ENCODE peak calls at places on chromosome 4, in eight cellular contexts. One of them, this sample, is unnamed.

GRCh38 chr4:136927172-136927571 is 605.1 kb downstream of the PCDH18 start:
- DNase-seq in astrocyte: peak; percentile 93
- DNase-seq in GM23338: no peak
- DNase-seq in sigmoid colon: no peak
- DNase-seq in breast epithelium: no peak
- DNase-seq in naive thymus-derived CD4-positive, alpha-beta T cell: no peak
- DNase-seq in spleen: no peak
- DNase-seq in neuronal stem cell: no peak
- DNase-seq in this sample: no peak

GRCh38 chr4:168019921-168020320 is 72.4 kb upstream of the ANXA10 start:
- DNase-seq in astrocyte: no peak
- DNase-seq in GM23338: no peak
- DNase-seq in sigmoid colon: no peak
- DNase-seq in breast epithelium: no peak
- DNase-seq in naive thymus-derived CD4-positive, alpha-beta T cell: no peak
- DNase-seq in spleen: no peak
- DNase-seq in neuronal stem cell: no peak
- DNase-seq in this sample: no peak

GRCh38 chr4:52343595-52343994 is 292.5 kb downstream of the SPATA18 start:
- DNase-seq in astrocyte: no peak
- DNase-seq in GM23338: no peak
- DNase-seq in sigmoid colon: no peak
- DNase-seq in breast epithelium: no peak
- DNase-seq in naive thymus-derived CD4-positive, alpha-beta T cell: no peak
- DNase-seq in spleen: no peak
- DNase-seq in neuronal stem cell: no peak
- DNase-seq in this sample: no peak

GRCh38 chr4:53189011-53189410 is 176.8 kb downstream of the SCFD2 start:
- DNase-seq in astrocyte: peak; percentile 76
- DNase-seq in GM23338: no peak
- DNase-seq in sigmoid colon: no peak
- DNase-seq in breast epithelium: no peak
- DNase-seq in naive thymus-derived CD4-positive, alpha-beta T cell: no peak
- DNase-seq in spleen: no peak
- DNase-seq in neuronal stem cell: no peak
- DNase-seq in this sample: no peak

GRCh38 chr4:133565379-133565778 is 416.3 kb downstream of the PCDH10 start:
- DNase-seq in astrocyte: peak; percentile 81
- DNase-seq in GM23338: no peak
- DNase-seq in sigmoid colon: no peak
- DNase-seq in breast epithelium: no peak
- DNase-seq in naive thymus-derived CD4-positive, alpha-beta T cell: no peak
- DNase-seq in spleen: no peak
- DNase-seq in neuronal stem cell: no peak
- DNase-seq in this sample: no peak

GRCh38 chr4:38455092-38455855 is 208.7 kb upstream of the KLF3 start:
- DNase-seq in astrocyte: no peak
- DNase-seq in GM23338: no peak
- DNase-seq in sigmoid colon: no peak
- DNase-seq in breast epithelium: no peak
- DNase-seq in naive thymus-derived CD4-positive, alpha-beta T cell: peak; percentile 8
- DNase-seq in spleen: no peak
- DNase-seq in neuronal stem cell: no peak
- DNase-seq in this sample: no peak

GRCh38 chr4:166460769-166461550 is 587.9 kb downstream of the TLL1 start:
- DNase-seq in astrocyte: peak; percentile 13
- DNase-seq in GM23338: no peak
- DNase-seq in sigmoid colon: no peak
- DNase-seq in breast epithelium: no peak
- DNase-seq in naive thymus-derived CD4-positive, alpha-beta T cell: no peak
- DNase-seq in spleen: no peak
- DNase-seq in neuronal stem cell: no peak
- DNase-seq in this sample: no peak

GRCh38 chr4:127732623-127733199 is 2.5 kb downstream of the SLC25A31 start:
- DNase-seq in astrocyte: peak; percentile 16
- DNase-seq in GM23338: peak; percentile 68
- DNase-seq in sigmoid colon: no peak
- DNase-seq in breast epithelium: no peak
- DNase-seq in naive thymus-derived CD4-positive, alpha-beta T cell: no peak
- DNase-seq in spleen: no peak
- DNase-seq in neuronal stem cell: peak; percentile 29
- DNase-seq in this sample: peak; percentile 65

GRCh38 chr4:124111922-124112321 is 600.6 kb downstream of the ANKRD50 start:
- DNase-seq in astrocyte: peak; percentile 76
- DNase-seq in GM23338: peak; percentile 79
- DNase-seq in sigmoid colon: no peak
- DNase-seq in breast epithelium: no peak
- DNase-seq in naive thymus-derived CD4-positive, alpha-beta T cell: no peak
- DNase-seq in spleen: no peak
- DNase-seq in neuronal stem cell: peak; percentile 76
- DNase-seq in this sample: peak; percentile 79

GRCh38 chr4:21986312-21986711 is 37.7 kb upstream of the KCNIP4 start:
- DNase-seq in astrocyte: no peak
- DNase-seq in GM23338: no peak
- DNase-seq in sigmoid colon: no peak
- DNase-seq in breast epithelium: no peak
- DNase-seq in naive thymus-derived CD4-positive, alpha-beta T cell: no peak
- DNase-seq in spleen: no peak
- DNase-seq in neuronal stem cell: no peak
- DNase-seq in this sample: no peak

GRCh38 chr4:140423106-140423505 is 4.3 kb downstream of the CLGN start:
- DNase-seq in astrocyte: peak; percentile 36
- DNase-seq in GM23338: no peak
- DNase-seq in sigmoid colon: no peak
- DNase-seq in breast epithelium: no peak
- DNase-seq in naive thymus-derived CD4-positive, alpha-beta T cell: no peak
- DNase-seq in spleen: no peak
- DNase-seq in neuronal stem cell: no peak
- DNase-seq in this sample: no peak

GRCh38 chr4:1939664-1940509 is 68.7 kb downstream of the NSD2 start:
- DNase-seq in astrocyte: peak; percentile 98
- DNase-seq in GM23338: no peak
- DNase-seq in sigmoid colon: no peak
- DNase-seq in breast epithelium: no peak
- DNase-seq in naive thymus-derived CD4-positive, alpha-beta T cell: no peak
- DNase-seq in spleen: no peak
- DNase-seq in neuronal stem cell: no peak
- DNase-seq in this sample: no peak

GRCh38 chr4:81472249-81473085 is 760 bp upstream of the RASGEF1B start:
- DNase-seq in astrocyte: peak; percentile 8
- DNase-seq in GM23338: peak; percentile 60
- DNase-seq in sigmoid colon: peak; percentile 67
- DNase-seq in breast epithelium: no peak
- DNase-seq in naive thymus-derived CD4-positive, alpha-beta T cell: peak; percentile 71
- DNase-seq in spleen: peak; percentile 84
- DNase-seq in neuronal stem cell: peak; percentile 35
- DNase-seq in this sample: peak; percentile 55

GRCh38 chr4:48375651-48376291 is 34.4 kb downstream of the SLAIN2 start:
- DNase-seq in astrocyte: peak; percentile 73
- DNase-seq in GM23338: no peak
- DNase-seq in sigmoid colon: no peak
- DNase-seq in breast epithelium: no peak
- DNase-seq in naive thymus-derived CD4-positive, alpha-beta T cell: no peak
- DNase-seq in spleen: no peak
- DNase-seq in neuronal stem cell: no peak
- DNase-seq in this sample: peak; percentile 80

GRCh38 chr4:112633477-112634235 is 3.1 kb downstream of the ZGRF1 start:
- DNase-seq in astrocyte: peak; percentile 5
- DNase-seq in GM23338: peak; percentile 67
- DNase-seq in sigmoid colon: no peak
- DNase-seq in breast epithelium: no peak
- DNase-seq in naive thymus-derived CD4-positive, alpha-beta T cell: peak; percentile 40
- DNase-seq in spleen: no peak
- DNase-seq in neuronal stem cell: no peak
- DNase-seq in this sample: peak; percentile 53

GRCh38 chr4:122583906-122584305 is 37.0 kb downstream of the IL21 start:
- DNase-seq in astrocyte: no peak
- DNase-seq in GM23338: no peak
- DNase-seq in sigmoid colon: no peak
- DNase-seq in breast epithelium: no peak
- DNase-seq in naive thymus-derived CD4-positive, alpha-beta T cell: no peak
- DNase-seq in spleen: no peak
- DNase-seq in neuronal stem cell: no peak
- DNase-seq in this sample: peak; percentile 65

GRCh38 chr4:38980903-38981676 is 51.1 kb downstream of the TMEM156 start:
- DNase-seq in astrocyte: peak; percentile 76
- DNase-seq in GM23338: no peak
- DNase-seq in sigmoid colon: no peak
- DNase-seq in breast epithelium: no peak
- DNase-seq in naive thymus-derived CD4-positive, alpha-beta T cell: no peak
- DNase-seq in spleen: no peak
- DNase-seq in neuronal stem cell: no peak
- DNase-seq in this sample: no peak

GRCh38 chr4:76751612-76752343 is 146.2 kb downstream of the SOWAHB start:
- DNase-seq in astrocyte: no peak
- DNase-seq in GM23338: no peak
- DNase-seq in sigmoid colon: no peak
- DNase-seq in breast epithelium: no peak
- DNase-seq in naive thymus-derived CD4-positive, alpha-beta T cell: no peak
- DNase-seq in spleen: no peak
- DNase-seq in neuronal stem cell: no peak
- DNase-seq in this sample: no peak

GRCh38 chr4:149752729-149753128 is 62.9 kb downstream of the IQCM start:
- DNase-seq in astrocyte: no peak
- DNase-seq in GM23338: no peak
- DNase-seq in sigmoid colon: no peak
- DNase-seq in breast epithelium: no peak
- DNase-seq in naive thymus-derived CD4-positive, alpha-beta T cell: no peak
- DNase-seq in spleen: no peak
- DNase-seq in neuronal stem cell: no peak
- DNase-seq in this sample: no peak

GRCh38 chr4:73800206-73800605 is 36.3 kb upstream of the CXCL6 start:
- DNase-seq in astrocyte: no peak
- DNase-seq in GM23338: no peak
- DNase-seq in sigmoid colon: no peak
- DNase-seq in breast epithelium: no peak
- DNase-seq in naive thymus-derived CD4-positive, alpha-beta T cell: no peak
- DNase-seq in spleen: no peak
- DNase-seq in neuronal stem cell: no peak
- DNase-seq in this sample: no peak

GRCh38 chr4:168880087-168880675 is 129.9 kb downstream of the CBR4 start:
- DNase-seq in astrocyte: peak; percentile 80
- DNase-seq in GM23338: no peak
- DNase-seq in sigmoid colon: no peak
- DNase-seq in breast epithelium: no peak
- DNase-seq in naive thymus-derived CD4-positive, alpha-beta T cell: no peak
- DNase-seq in spleen: no peak
- DNase-seq in neuronal stem cell: no peak
- DNase-seq in this sample: no peak

GRCh38 chr4:124596811-124597210 is 115.7 kb downstream of the ANKRD50 start:
- DNase-seq in astrocyte: no peak
- DNase-seq in GM23338: no peak
- DNase-seq in sigmoid colon: no peak
- DNase-seq in breast epithelium: no peak
- DNase-seq in naive thymus-derived CD4-positive, alpha-beta T cell: no peak
- DNase-seq in spleen: no peak
- DNase-seq in neuronal stem cell: no peak
- DNase-seq in this sample: peak; percentile 4

GRCh38 chr4:5707366-5708133 is 809 bp downstream of the EVC2 start:
- DNase-seq in astrocyte: no peak
- DNase-seq in GM23338: no peak
- DNase-seq in sigmoid colon: no peak
- DNase-seq in breast epithelium: no peak
- DNase-seq in naive thymus-derived CD4-positive, alpha-beta T cell: no peak
- DNase-seq in spleen: no peak
- DNase-seq in neuronal stem cell: no peak
- DNase-seq in this sample: no peak
- H3K4me3 ChIP-seq in astrocyte: peak overlapping the region; percentile 68
- H3K4me3 ChIP-seq in GM23338: peak overlapping the region; percentile 76
- H3K4me3 ChIP-seq in sigmoid colon: peak overlapping the region; percentile 84
- H3K4me3 ChIP-seq in breast epithelium: peak overlapping the region; percentile 69
- H3K4me3 ChIP-seq in naive thymus-derived CD4-positive, alpha-beta T cell: no peak overlapping the region
- H3K4me3 ChIP-seq in spleen: peak overlapping the region; percentile 33
- H3K4me3 ChIP-seq in neuronal stem cell: no peak overlapping the region
- H3K4me3 ChIP-seq in this sample: peak overlapping the region; percentile 56

DNA sequence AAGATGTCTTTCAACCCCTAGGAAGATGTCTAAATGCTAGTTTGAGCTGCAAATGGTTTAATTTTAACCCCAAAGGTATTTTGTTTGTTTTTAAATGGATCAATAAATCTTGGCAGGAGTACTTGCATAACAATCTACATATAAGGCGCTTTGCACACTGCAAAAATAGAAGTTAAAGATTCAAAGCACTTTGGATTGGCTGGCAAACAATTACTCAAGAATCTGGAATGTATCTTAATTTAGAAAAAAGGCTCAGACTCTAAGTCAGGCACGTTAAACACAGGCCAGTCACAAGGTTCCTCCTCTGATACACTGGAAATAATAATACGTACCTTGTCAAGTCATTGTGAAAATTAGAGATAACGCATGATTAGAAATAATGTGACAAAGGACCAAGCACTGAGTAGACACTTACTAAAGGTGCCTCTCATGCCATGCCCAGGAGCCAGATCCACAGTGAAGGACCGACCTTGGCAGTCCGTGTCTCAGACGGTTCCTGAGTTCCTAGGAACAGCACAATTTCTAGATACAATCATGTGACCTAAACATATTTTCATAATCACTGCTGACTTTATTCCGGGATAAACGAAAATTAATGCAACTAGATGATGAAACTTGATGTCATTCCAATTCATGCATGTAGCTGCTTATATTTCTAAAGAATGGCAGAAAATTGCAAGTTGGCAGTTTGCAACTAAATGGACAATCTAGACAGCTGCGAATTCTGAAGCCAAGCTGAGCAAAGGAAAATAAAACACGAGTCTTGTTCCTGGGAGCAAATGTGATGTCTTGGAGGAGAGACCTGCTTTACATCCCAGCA is 49.6 kb downstream of the PROM1 start:
- DNase-seq in astrocyte: peak; percentile 63
- DNase-seq in GM23338: no peak
- DNase-seq in sigmoid colon: no peak
- DNase-seq in breast epithelium: no peak
- DNase-seq in naive thymus-derived CD4-positive, alpha-beta T cell: no peak
- DNase-seq in spleen: no peak
- DNase-seq in neuronal stem cell: no peak
- DNase-seq in this sample: no peak
- H3K4me1 ChIP-seq in astrocyte: peaks cover 23% of the 10 kb centered on the region
- H3K4me1 ChIP-seq in GM23338: peaks cover 92% of the 10 kb centered on the region
- H3K4me1 ChIP-seq in sigmoid colon: no peaks in the 10 kb centered on the region
- H3K4me1 ChIP-seq in breast epithelium: no peaks in the 10 kb centered on the region
- H3K4me1 ChIP-seq in naive thymus-derived CD4-positive, alpha-beta T cell: no peaks in the 10 kb centered on the region
- H3K4me1 ChIP-seq in spleen: peaks cover 38% of the 10 kb centered on the region
- H3K4me1 ChIP-seq in neuronal stem cell: peaks cover 18% of the 10 kb centered on the region
- H3K4me1 ChIP-seq in this sample: peaks cover 16% of the 10 kb centered on the region

DNA sequence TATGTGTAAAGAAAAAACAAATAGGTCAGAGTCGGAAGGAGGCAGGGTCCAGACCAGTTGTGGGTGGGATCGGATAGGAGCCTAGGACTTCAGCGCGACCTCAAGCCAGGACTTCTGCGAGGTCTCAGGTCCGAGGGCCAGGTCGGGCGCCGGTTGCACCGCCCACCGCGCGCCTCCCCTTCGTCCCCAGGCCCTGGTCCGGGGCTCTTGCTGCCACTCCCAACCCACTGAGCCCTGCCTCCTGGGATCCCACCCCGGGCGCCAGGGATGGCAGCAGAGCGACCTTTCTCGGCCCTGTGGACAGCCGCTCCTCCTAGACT is 12.3 kb downstream of the PITX2 start:
- DNase-seq in astrocyte: no peak
- DNase-seq in GM23338: peak; percentile 34
- DNase-seq in sigmoid colon: no peak
- DNase-seq in breast epithelium: no peak
- DNase-seq in naive thymus-derived CD4-positive, alpha-beta T cell: no peak
- DNase-seq in spleen: no peak
- DNase-seq in neuronal stem cell: no peak
- DNase-seq in this sample: no peak
- H3K27me3 ChIP-seq in astrocyte: peaks cover 74% of the 10 kb centered on the region
- H3K27me3 ChIP-seq in GM23338: peaks cover 88% of the 10 kb centered on the region
- H3K27me3 ChIP-seq in sigmoid colon: peaks cover 74% of the 10 kb centered on the region
- H3K27me3 ChIP-seq in breast epithelium: peaks cover 71% of the 10 kb centered on the region
- H3K27me3 ChIP-seq in naive thymus-derived CD4-positive, alpha-beta T cell: peaks cover 39% of the 10 kb centered on the region
- H3K27me3 ChIP-seq in spleen: no peaks in the 10 kb centered on the region
- H3K27me3 ChIP-seq in neuronal stem cell: peaks cover 30% of the 10 kb centered on the region
- H3K27me3 ChIP-seq in this sample: peaks cover 62% of the 10 kb centered on the region

GRCh38 chr4:187235456-187236170 is 512.0 kb upstream of the FAT1 start:
- DNase-seq in astrocyte: peak; percentile 2
- DNase-seq in GM23338: no peak
- DNase-seq in sigmoid colon: no peak
- DNase-seq in breast epithelium: peak; percentile 59
- DNase-seq in naive thymus-derived CD4-positive, alpha-beta T cell: no peak
- DNase-seq in spleen: no peak
- DNase-seq in neuronal stem cell: no peak
- DNase-seq in this sample: no peak
- H3K4me3 ChIP-seq in astrocyte: no peak overlapping the region
- H3K4me3 ChIP-seq in GM23338: no peak overlapping the region
- H3K4me3 ChIP-seq in sigmoid colon: no peak overlapping the region
- H3K4me3 ChIP-seq in breast epithelium: no peak overlapping the region
- H3K4me3 ChIP-seq in naive thymus-derived CD4-positive, alpha-beta T cell: no peak overlapping the region
- H3K4me3 ChIP-seq in spleen: no peak overlapping the region
- H3K4me3 ChIP-seq in neuronal stem cell: no peak overlapping the region
- H3K4me3 ChIP-seq in this sample: no peak overlapping the region